ENCODE peak calls at places on chromosomes 7 and 10, in eight cellular contexts. Q, N, D, C, M, O, Z and J are unnamed samples.

GRCh38 chr7:73811760-73812168 is 19.0 kb upstream of the CLDN4 start:
- DNase-seq in Q (peak; percentile 84), N (peak; percentile 78), D (peak; percentile 47), C (peak; percentile 67), M (peak; percentile 43), O (peak; percentile 65), Z (peak; percentile 86), J (no peak)

GRCh38 chr10:34504534-34504933 is 310.6 kb downstream of the PARD3 start:
- DNase-seq in Q (peak; percentile 96), N (no peak), D (no peak), C (peak; percentile 69), M (peak; percentile 53), O (peak; percentile 54), Z (no peak), J (peak; percentile 60)

GRCh38 chr7:151380199-151381082 is 29.4 kb downstream of the WDR86 start:
- DNase-seq in Q (no peak), N (peak; percentile 65), D (no peak), C (no peak), M (no peak), O (no peak), Z (no peak), J (no peak)

GRCh38 chr7:129949292-129950133 is 3.2 kb downstream of the UBE2H start:
- DNase-seq in Q (peak; percentile 83), N (peak; percentile 45), D (peak; percentile 16), C (no peak), M (peak; percentile 60), O (peak; percentile 90), Z (no peak), J (peak; percentile 89)

GRCh38 chr10:35212856-35213255 is 86.2 kb downstream of the CREM start:
- DNase-seq in Q (no peak), N (no peak), D (peak; percentile 69), C (no peak), M (peak; percentile 54), O (no peak), Z (no peak), J (no peak)

GRCh38 chr7:91142743-91143142 is 121.5 kb upstream of the FZD1 start:
- DNase-seq in Q (peak; percentile 60), N (no peak), D (no peak), C (no peak), M (no peak), O (no peak), Z (no peak), J (no peak)

GRCh38 chr7:132213583-132213982 is 362.7 kb downstream of the PLXNA4 start:
- DNase-seq in Q (no peak), N (no peak), D (no peak), C (no peak), M (no peak), O (no peak), Z (no peak), J (no peak)

GRCh38 chr7:92002720-92003119 is 62.1 kb downstream of the AKAP9 start:
- DNase-seq in Q (no peak), N (no peak), D (no peak), C (no peak), M (no peak), O (no peak), Z (no peak), J (no peak)

GRCh38 chr10:89118091-89118490 is 89.0 kb downstream of the CH25H start:
- DNase-seq in Q (peak; percentile 13), N (no peak), D (no peak), C (no peak), M (no peak), O (peak; percentile 47), Z (no peak), J (peak; percentile 70)

GRCh38 chr10:69056129-69056528 is 31.8 kb upstream of the SRGN start:
- DNase-seq in Q (no peak), N (no peak), D (no peak), C (no peak), M (no peak), O (no peak), Z (no peak), J (no peak)

GRCh38 chr7:130901209-130901783 is 167.3 kb upstream of the KLF14 start:
- DNase-seq in Q (peak; percentile 83), N (no peak), D (peak; percentile 61), C (peak; percentile 74), M (peak; percentile 96), O (peak; percentile 88), Z (peak; percentile 53), J (peak; percentile 94)

GRCh38 chr7:101870361-101871062 is 53.1 kb downstream of the CUX1 start:
- DNase-seq in Q (peak; percentile 89), N (peak; percentile 34), D (no peak), C (peak; percentile 32), M (no peak), O (peak; percentile 81), Z (no peak), J (peak; percentile 46)
- TF ChIP-seq CTCF in Q (peak; percentile 65), N (peak; percentile 34), D (no peak), C (peak; percentile 17), M (peak; percentile 41), O (peak; percentile 38), Z (no peak), J (no peak)

GRCh38 chr10:63901228-63901627 is 380.0 kb downstream of the REEP3 start:
- DNase-seq in Q (peak; percentile 24), N (no peak), D (no peak), C (no peak), M (no peak), O (no peak), Z (no peak), J (no peak)
- TF ChIP-seq CTCF in Q (peak; percentile 68), N (peak; percentile 5), D (no peak), C (no peak), M (peak; percentile 50), O (peak; percentile 21), Z (no peak), J (no peak)

GRCh38 chr10:129864082-129864481 is 100.0 kb downstream of the EBF3 start:
- DNase-seq in Q (no peak), N (no peak), D (no peak), C (no peak), M (no peak), O (no peak), Z (no peak), J (no peak)

GRCh38 chr10:129864601-129865126 is 99.4 kb downstream of the EBF3 start:
- DNase-seq in Q (no peak), N (no peak), D (no peak), C (no peak), M (no peak), O (no peak), Z (no peak), J (peak; percentile 10)

GRCh38 chr10:129861776-129862530 is 102.1 kb downstream of the EBF3 start:
- DNase-seq in Q (no peak), N (no peak), D (peak; percentile 36), C (no peak), M (no peak), O (no peak), Z (no peak), J (no peak)

GRCh38 chr10:129865413-129865812 is 98.7 kb downstream of the EBF3 start:
- DNase-seq in Q (no peak), N (no peak), D (no peak), C (no peak), M (no peak), O (no peak), Z (no peak), J (no peak)

GRCh38 chr10:129863231-129863663 is 100.8 kb downstream of the EBF3 start:
- DNase-seq in Q (no peak), N (no peak), D (no peak), C (no peak), M (no peak), O (no peak), Z (no peak), J (no peak)
- TF ChIP-seq CTCF in Q (no peak), N (no peak), D (no peak), C (no peak), M (no peak), O (no peak), Z (no peak), J (no peak)

DNA sequence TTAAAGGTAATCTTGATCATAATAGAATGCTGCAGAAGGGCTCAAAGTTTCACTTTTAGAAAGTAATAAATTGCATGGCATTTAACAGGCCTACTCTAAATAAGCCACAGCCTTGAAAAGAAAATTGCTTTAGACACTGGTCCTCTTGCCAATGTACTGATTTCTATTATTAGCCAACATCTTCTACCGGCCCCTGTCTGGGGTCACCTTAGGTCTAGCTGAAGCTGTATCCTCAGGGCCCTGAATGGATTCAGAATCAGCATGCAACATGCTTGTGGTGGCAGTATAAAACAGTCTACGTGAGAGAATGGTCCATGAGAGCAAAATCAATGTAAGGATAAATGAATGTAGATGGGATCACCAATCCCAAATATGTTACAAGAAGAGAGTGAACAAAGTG is 541.9 kb downstream of the PCDH15 start:
- DNase-seq in Q (no peak), N (no peak), D (no peak), C (no peak), M (no peak), O (no peak), Z (no peak), J (no peak)
- TF ChIP-seq CTCF in Q (no peak), N (no peak), D (no peak), C (no peak), M (no peak), O (no peak), Z (no peak), J (no peak)

GRCh38 chr10:120583424-120584108 is 126.5 kb downstream of the PLPP4 start:
- DNase-seq in Q (no peak), N (no peak), D (no peak), C (no peak), M (no peak), O (no peak), Z (no peak), J (no peak)

GRCh38 chr10:120582753-120583152 is 125.7 kb downstream of the PLPP4 start:
- DNase-seq in Q (no peak), N (no peak), D (no peak), C (no peak), M (no peak), O (no peak), Z (no peak), J (no peak)

GRCh38 chr10:120580651-120581259 is 123.7 kb downstream of the PLPP4 start:
- DNase-seq in Q (no peak), N (no peak), D (no peak), C (no peak), M (no peak), O (no peak), Z (no peak), J (no peak)

GRCh38 chr10:120578890-120579289 is 121.9 kb downstream of the PLPP4 start:
- DNase-seq in Q (no peak), N (no peak), D (no peak), C (no peak), M (no peak), O (no peak), Z (no peak), J (no peak)

GRCh38 chr10:120581496-120581895 is 124.5 kb downstream of the PLPP4 start:
- DNase-seq in Q (no peak), N (no peak), D (no peak), C (no peak), M (no peak), O (no peak), Z (no peak), J (no peak)
- TF ChIP-seq CTCF in Q (no peak), N (no peak), D (no peak), C (no peak), M (no peak), O (no peak), Z (no peak), J (no peak)